ENCODE peak calls at places on chromosomes 5 and 9, in eight cellular contexts. One of them, this sample, is unnamed. For H3K4me1, the result is how much of the 10 kb centered on the place peaks cover.

GRCh38 chr9:129491486-129491855 is 129.4 kb downstream of the C9orf50 start:
- DNase-seq in breast epithelium: no peak
- DNase-seq in HepG2: no peak
- DNase-seq in GM12878: no peak
- DNase-seq in K562: no peak
- DNase-seq in right lobe of liver: no peak
- DNase-seq in heart left ventricle: peak
- DNase-seq in body of pancreas: peak
- DNase-seq in this sample: no peak

GRCh38 chr5:121870489-121870888 is 18.8 kb downstream of the FTMT start:
- DNase-seq in breast epithelium: no peak
- DNase-seq in HepG2: no peak
- DNase-seq in GM12878: no peak
- DNase-seq in K562: no peak
- DNase-seq in right lobe of liver: no peak
- DNase-seq in heart left ventricle: no peak
- DNase-seq in body of pancreas: no peak
- DNase-seq in this sample: no peak

GRCh38 chr9:134689320-134690181 is 47.9 kb downstream of the COL5A1 start:
- DNase-seq in breast epithelium: peak
- DNase-seq in HepG2: peak
- DNase-seq in GM12878: no peak
- DNase-seq in K562: peak
- DNase-seq in right lobe of liver: peak
- DNase-seq in heart left ventricle: peak
- DNase-seq in body of pancreas: peak
- DNase-seq in this sample: peak

GRCh38 chr5:59874675-59875074 is 18.9 kb downstream of the PDE4D start:
- DNase-seq in breast epithelium: no peak
- DNase-seq in HepG2: no peak
- DNase-seq in GM12878: no peak
- DNase-seq in K562: no peak
- DNase-seq in right lobe of liver: no peak
- DNase-seq in heart left ventricle: no peak
- DNase-seq in body of pancreas: no peak
- DNase-seq in this sample: no peak

GRCh38 chr5:42811591-42812392 is at the start of gene SELENOP:
- DNase-seq in breast epithelium: peak
- DNase-seq in HepG2: peak
- DNase-seq in GM12878: peak
- DNase-seq in K562: peak
- DNase-seq in right lobe of liver: no peak
- DNase-seq in heart left ventricle: no peak
- DNase-seq in body of pancreas: peak
- DNase-seq in this sample: no peak

GRCh38 chr5:87302061-87302460 is 34.4 kb downstream of the RASA1 start:
- DNase-seq in breast epithelium: no peak
- DNase-seq in HepG2: no peak
- DNase-seq in GM12878: no peak
- DNase-seq in K562: no peak
- DNase-seq in right lobe of liver: no peak
- DNase-seq in heart left ventricle: no peak
- DNase-seq in body of pancreas: no peak
- DNase-seq in this sample: no peak

GRCh38 chr9:8750639-8751041 is 951.1 kb upstream of the DMAC1 start:
- DNase-seq in breast epithelium: no peak
- DNase-seq in HepG2: no peak
- DNase-seq in GM12878: no peak
- DNase-seq in K562: no peak
- DNase-seq in right lobe of liver: no peak
- DNase-seq in heart left ventricle: no peak
- DNase-seq in body of pancreas: no peak
- DNase-seq in this sample: no peak

GRCh38 chr9:130034570-130034969 is 8.4 kb downstream of the FNBP1 start:
- DNase-seq in breast epithelium: no peak
- DNase-seq in HepG2: no peak
- DNase-seq in GM12878: no peak
- DNase-seq in K562: no peak
- DNase-seq in right lobe of liver: no peak
- DNase-seq in heart left ventricle: no peak
- DNase-seq in body of pancreas: no peak
- DNase-seq in this sample: no peak

GRCh38 chr9:112380771-112381181 is 868 bp downstream of the HSDL2 start:
- DNase-seq in breast epithelium: no peak
- DNase-seq in HepG2: peak
- DNase-seq in GM12878: peak
- DNase-seq in K562: peak
- DNase-seq in right lobe of liver: no peak
- DNase-seq in heart left ventricle: no peak
- DNase-seq in body of pancreas: peak
- DNase-seq in this sample: no peak

GRCh38 chr5:103109277-103109676 is 10.7 kb downstream of the GIN1 start:
- DNase-seq in breast epithelium: no peak
- DNase-seq in HepG2: no peak
- DNase-seq in GM12878: no peak
- DNase-seq in K562: no peak
- DNase-seq in right lobe of liver: no peak
- DNase-seq in heart left ventricle: no peak
- DNase-seq in body of pancreas: no peak
- DNase-seq in this sample: no peak

GRCh38 chr5:17302590-17302989 is 85.2 kb downstream of the BASP1 start:
- DNase-seq in breast epithelium: no peak
- DNase-seq in HepG2: no peak
- DNase-seq in GM12878: no peak
- DNase-seq in K562: no peak
- DNase-seq in right lobe of liver: no peak
- DNase-seq in heart left ventricle: no peak
- DNase-seq in body of pancreas: no peak
- DNase-seq in this sample: no peak

GRCh38 chr9:32672478-32672877 is 37.0 kb upstream of the TAF1L start:
- DNase-seq in breast epithelium: no peak
- DNase-seq in HepG2: no peak
- DNase-seq in GM12878: no peak
- DNase-seq in K562: no peak
- DNase-seq in right lobe of liver: no peak
- DNase-seq in heart left ventricle: no peak
- DNase-seq in body of pancreas: no peak
- DNase-seq in this sample: no peak

GRCh38 chr5:59241119-59241518 is 652.4 kb downstream of the PDE4D start:
- DNase-seq in breast epithelium: no peak
- DNase-seq in HepG2: no peak
- DNase-seq in GM12878: no peak
- DNase-seq in K562: no peak
- DNase-seq in right lobe of liver: no peak
- DNase-seq in heart left ventricle: no peak
- DNase-seq in body of pancreas: no peak
- DNase-seq in this sample: no peak

GRCh38 chr5:59607126-59607807 is 286.3 kb downstream of the PDE4D start:
- DNase-seq in breast epithelium: no peak
- DNase-seq in HepG2: no peak
- DNase-seq in GM12878: no peak
- DNase-seq in K562: no peak
- DNase-seq in right lobe of liver: no peak
- DNase-seq in heart left ventricle: no peak
- DNase-seq in body of pancreas: no peak
- DNase-seq in this sample: no peak

GRCh38 chr5:83767409-83767992 is 46.8 kb upstream of the HAPLN1 start:
- DNase-seq in breast epithelium: no peak
- DNase-seq in HepG2: no peak
- DNase-seq in GM12878: no peak
- DNase-seq in K562: no peak
- DNase-seq in right lobe of liver: no peak
- DNase-seq in heart left ventricle: no peak
- DNase-seq in body of pancreas: no peak
- DNase-seq in this sample: no peak
- H3K4me1 ChIP-seq in breast epithelium: under half
- H3K4me1 ChIP-seq in HepG2: under half
- H3K4me1 ChIP-seq in GM12878: under half
- H3K4me1 ChIP-seq in K562: under half
- H3K4me1 ChIP-seq in right lobe of liver: under half
- H3K4me1 ChIP-seq in heart left ventricle: under half
- H3K4me1 ChIP-seq in body of pancreas: under half
- H3K4me1 ChIP-seq in this sample: under half

GRCh38 chr9:106846307-106846706 is 16.7 kb upstream of the ZNF462 start:
- DNase-seq in breast epithelium: no peak
- DNase-seq in HepG2: no peak
- DNase-seq in GM12878: no peak
- DNase-seq in K562: no peak
- DNase-seq in right lobe of liver: no peak
- DNase-seq in heart left ventricle: no peak
- DNase-seq in body of pancreas: no peak
- DNase-seq in this sample: no peak

GRCh38 chr9:106843361-106843760 is 19.6 kb upstream of the ZNF462 start:
- DNase-seq in breast epithelium: no peak
- DNase-seq in HepG2: no peak
- DNase-seq in GM12878: no peak
- DNase-seq in K562: no peak
- DNase-seq in right lobe of liver: no peak
- DNase-seq in heart left ventricle: no peak
- DNase-seq in body of pancreas: no peak
- DNase-seq in this sample: no peak

DNA sequence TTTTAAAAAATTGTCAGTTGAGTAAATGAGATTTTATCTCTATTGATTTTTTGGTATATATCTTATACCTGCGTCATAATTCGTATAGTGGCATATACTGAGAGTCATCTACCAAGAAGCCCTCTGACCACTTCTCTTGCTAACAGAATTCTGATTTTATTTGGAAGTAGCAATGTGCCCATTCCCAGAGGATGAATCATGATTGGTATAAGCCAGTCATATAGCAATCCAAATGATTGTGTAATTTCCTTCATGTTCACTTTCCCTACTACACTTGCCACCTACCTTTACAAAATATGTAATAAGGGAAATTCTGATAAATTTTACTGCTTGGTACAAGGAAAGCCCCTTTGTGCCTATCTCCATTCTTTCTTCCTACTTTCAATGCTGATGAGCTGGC is 16.1 kb upstream of the ZNF462 start:
- DNase-seq in breast epithelium: no peak
- DNase-seq in HepG2: no peak
- DNase-seq in GM12878: no peak
- DNase-seq in K562: no peak
- DNase-seq in right lobe of liver: no peak
- DNase-seq in heart left ventricle: no peak
- DNase-seq in body of pancreas: no peak
- DNase-seq in this sample: no peak
- H3K27ac ChIP-seq in breast epithelium: no peak
- H3K27ac ChIP-seq in HepG2: no peak
- H3K27ac ChIP-seq in GM12878: no peak
- H3K27ac ChIP-seq in K562: no peak
- H3K27ac ChIP-seq in right lobe of liver: no peak
- H3K27ac ChIP-seq in heart left ventricle: no peak
- H3K27ac ChIP-seq in body of pancreas: no peak
- H3K27ac ChIP-seq in this sample: no peak

GRCh38 chr5:131814990-131815389 is 18.2 kb upstream of the FNIP1 start:
- DNase-seq in breast epithelium: no peak
- DNase-seq in HepG2: no peak
- DNase-seq in GM12878: no peak
- DNase-seq in K562: peak
- DNase-seq in right lobe of liver: no peak
- DNase-seq in heart left ventricle: no peak
- DNase-seq in body of pancreas: no peak
- DNase-seq in this sample: no peak

GRCh38 chr5:131821221-131821620 is 24.4 kb upstream of the FNIP1 start:
- DNase-seq in breast epithelium: no peak
- DNase-seq in HepG2: no peak
- DNase-seq in GM12878: no peak
- DNase-seq in K562: no peak
- DNase-seq in right lobe of liver: no peak
- DNase-seq in heart left ventricle: no peak
- DNase-seq in body of pancreas: no peak
- DNase-seq in this sample: no peak

GRCh38 chr5:131812371-131813160 is 15.7 kb upstream of the FNIP1 start:
- DNase-seq in breast epithelium: no peak
- DNase-seq in HepG2: no peak
- DNase-seq in GM12878: no peak
- DNase-seq in K562: no peak
- DNase-seq in right lobe of liver: no peak
- DNase-seq in heart left ventricle: no peak
- DNase-seq in body of pancreas: no peak
- DNase-seq in this sample: no peak

GRCh38 chr5:131818001-131818724 is 21.3 kb upstream of the FNIP1 start:
- DNase-seq in breast epithelium: no peak
- DNase-seq in HepG2: no peak
- DNase-seq in GM12878: no peak
- DNase-seq in K562: no peak
- DNase-seq in right lobe of liver: no peak
- DNase-seq in heart left ventricle: no peak
- DNase-seq in body of pancreas: no peak
- DNase-seq in this sample: no peak
- TF ChIP-seq POLR2A in breast epithelium: no peak
- TF ChIP-seq POLR2A in HepG2: no peak
- TF ChIP-seq POLR2A in GM12878: no peak
- TF ChIP-seq POLR2A in K562: no peak
- TF ChIP-seq POLR2A in right lobe of liver: no peak
- TF ChIP-seq POLR2A in heart left ventricle: no peak
- TF ChIP-seq POLR2A in body of pancreas: no peak
- TF ChIP-seq POLR2A in this sample: no peak

GRCh38 chr5:116572375-116573278 is 2.0 kb downstream of the SEMA6A start:
- DNase-seq in breast epithelium: peak
- DNase-seq in HepG2: no peak
- DNase-seq in GM12878: no peak
- DNase-seq in K562: no peak
- DNase-seq in right lobe of liver: peak
- DNase-seq in heart left ventricle: peak
- DNase-seq in body of pancreas: peak
- DNase-seq in this sample: peak

GRCh38 chr5:116573279-116573616 is 1.4 kb downstream of the SEMA6A start:
- DNase-seq in breast epithelium: peak
- DNase-seq in HepG2: no peak
- DNase-seq in GM12878: no peak
- DNase-seq in K562: no peak
- DNase-seq in right lobe of liver: peak
- DNase-seq in heart left ventricle: no peak
- DNase-seq in body of pancreas: peak
- DNase-seq in this sample: no peak

GRCh38 chr5:116571568-116572321 is 2.9 kb downstream of the SEMA6A start:
- DNase-seq in breast epithelium: no peak
- DNase-seq in HepG2: peak
- DNase-seq in GM12878: no peak
- DNase-seq in K562: no peak
- DNase-seq in right lobe of liver: no peak
- DNase-seq in heart left ventricle: no peak
- DNase-seq in body of pancreas: no peak
- DNase-seq in this sample: no peak

GRCh38 chr5:116567100-116567499 is 7.5 kb downstream of the SEMA6A start:
- DNase-seq in breast epithelium: no peak
- DNase-seq in HepG2: no peak
- DNase-seq in GM12878: no peak
- DNase-seq in K562: no peak
- DNase-seq in right lobe of liver: no peak
- DNase-seq in heart left ventricle: no peak
- DNase-seq in body of pancreas: no peak
- DNase-seq in this sample: no peak

DNA sequence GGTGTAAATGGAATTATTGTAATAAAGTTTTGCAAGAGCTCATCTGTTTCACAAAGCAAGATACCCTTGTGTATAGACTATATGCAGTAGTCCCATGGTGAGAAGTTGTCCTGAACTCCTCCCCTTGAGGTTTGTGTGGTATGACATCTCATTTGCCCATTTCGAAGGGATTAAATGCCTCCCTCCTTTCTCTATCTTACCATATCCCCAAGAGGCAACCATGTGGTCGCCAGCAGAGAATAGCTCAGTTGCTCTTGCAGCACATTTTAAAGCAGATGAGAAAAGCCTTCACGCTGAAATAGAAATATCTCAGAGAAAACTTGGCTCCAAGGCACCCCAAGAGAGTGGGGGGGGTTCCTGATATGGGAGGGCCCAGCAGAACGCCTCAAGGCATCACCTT is 4.6 kb downstream of the SEMA6A start:
- DNase-seq in breast epithelium: no peak
- DNase-seq in HepG2: no peak
- DNase-seq in GM12878: no peak
- DNase-seq in K562: no peak
- DNase-seq in right lobe of liver: no peak
- DNase-seq in heart left ventricle: no peak
- DNase-seq in body of pancreas: no peak
- DNase-seq in this sample: no peak
- H3K4me1 ChIP-seq in breast epithelium: under half
- H3K4me1 ChIP-seq in HepG2: half or more
- H3K4me1 ChIP-seq in GM12878: under half
- H3K4me1 ChIP-seq in K562: under half
- H3K4me1 ChIP-seq in right lobe of liver: under half
- H3K4me1 ChIP-seq in heart left ventricle: under half
- H3K4me1 ChIP-seq in body of pancreas: under half
- H3K4me1 ChIP-seq in this sample: under half

This sample was measured in upper lobe of left lung.